ENCODE peak calls at places on chromosomes 2 and 18, in nine cellular contexts. One of them, this sample, is unnamed.

GRCh38 chr2:174704061-174704460 is 60.2 kb downstream of the CHRNA1 start:
- DNase-seq in effector memory CD8-positive, alpha-beta T cell: no peak
- DNase-seq in heart right ventricle: no peak
- DNase-seq in T-helper 1 cell: no peak
- DNase-seq in IMR-90: no peak
- DNase-seq in SW480: no peak
- DNase-seq in H9: no peak
- DNase-seq in activated CD8-positive, alpha-beta memory T cell treated with anti-CD3 and anti-CD28 coated beads, Interleukin-2, amount 50 U/mL, for 4 hours: no peak
- DNase-seq in stimulated activated CD4-positive, alpha-beta T cell treated with anti-CD3 and anti-CD28 coated beads, Interleukin-4, amount 100 ng/mL, for 4 hours: no peak
- DNase-seq in this sample: no peak

GRCh38 chr2:217691920-217692666 is 310.7 kb downstream of the TNS1 start:
- DNase-seq in IMR-90: peak
- DNase-seq in activated CD8-positive, alpha-beta memory T cell treated with anti-CD3 and anti-CD28 coated beads, Interleukin-2, amount 50 U/mL, for 4 hours: no peak
- DNase-seq in T-helper 1 cell: no peak
- DNase-seq in H9: no peak
- DNase-seq in effector memory CD8-positive, alpha-beta T cell: no peak
- DNase-seq in SW480: no peak
- DNase-seq in heart right ventricle: no peak
- DNase-seq in stimulated activated CD4-positive, alpha-beta T cell treated with anti-CD3 and anti-CD28 coated beads, Interleukin-4, amount 100 ng/mL, for 4 hours: no peak
- DNase-seq in this sample: no peak

GRCh38 chr2:216665717-216666116 is 29.6 kb downstream of the IGFBP5 start:
- DNase-seq in effector memory CD8-positive, alpha-beta T cell: no peak
- DNase-seq in SW480: no peak
- DNase-seq in T-helper 1 cell: no peak
- DNase-seq in H9: peak
- DNase-seq in stimulated activated CD4-positive, alpha-beta T cell treated with anti-CD3 and anti-CD28 coated beads, Interleukin-4, amount 100 ng/mL, for 4 hours: no peak
- DNase-seq in IMR-90: no peak
- DNase-seq in heart right ventricle: no peak
- DNase-seq in activated CD8-positive, alpha-beta memory T cell treated with anti-CD3 and anti-CD28 coated beads, Interleukin-2, amount 50 U/mL, for 4 hours: no peak
- DNase-seq in this sample: no peak

GRCh38 chr2:181575650-181576025 is 81.3 kb downstream of the CERKL start:
- DNase-seq in SW480: no peak
- DNase-seq in effector memory CD8-positive, alpha-beta T cell: no peak
- DNase-seq in IMR-90: no peak
- DNase-seq in T-helper 1 cell: no peak
- DNase-seq in heart right ventricle: no peak
- DNase-seq in stimulated activated CD4-positive, alpha-beta T cell treated with anti-CD3 and anti-CD28 coated beads, Interleukin-4, amount 100 ng/mL, for 4 hours: no peak
- DNase-seq in activated CD8-positive, alpha-beta memory T cell treated with anti-CD3 and anti-CD28 coated beads, Interleukin-2, amount 50 U/mL, for 4 hours: no peak
- DNase-seq in H9: no peak
- DNase-seq in this sample: no peak

GRCh38 chr2:57022496-57022895 is 838.7 kb downstream of the CCDC85A start:
- DNase-seq in activated CD8-positive, alpha-beta memory T cell treated with anti-CD3 and anti-CD28 coated beads, Interleukin-2, amount 50 U/mL, for 4 hours: no peak
- DNase-seq in SW480: no peak
- DNase-seq in H9: peak
- DNase-seq in heart right ventricle: no peak
- DNase-seq in stimulated activated CD4-positive, alpha-beta T cell treated with anti-CD3 and anti-CD28 coated beads, Interleukin-4, amount 100 ng/mL, for 4 hours: no peak
- DNase-seq in T-helper 1 cell: no peak
- DNase-seq in effector memory CD8-positive, alpha-beta T cell: no peak
- DNase-seq in IMR-90: no peak
- DNase-seq in this sample: no peak

GRCh38 chr2:15388406-15389325 is 172.5 kb downstream of the NBAS start:
- DNase-seq in SW480: no peak
- DNase-seq in H9: no peak
- DNase-seq in stimulated activated CD4-positive, alpha-beta T cell treated with anti-CD3 and anti-CD28 coated beads, Interleukin-4, amount 100 ng/mL, for 4 hours: no peak
- DNase-seq in heart right ventricle: no peak
- DNase-seq in T-helper 1 cell: no peak
- DNase-seq in effector memory CD8-positive, alpha-beta T cell: no peak
- DNase-seq in IMR-90: no peak
- DNase-seq in activated CD8-positive, alpha-beta memory T cell treated with anti-CD3 and anti-CD28 coated beads, Interleukin-2, amount 50 U/mL, for 4 hours: no peak
- DNase-seq in this sample: no peak

GRCh38 chr2:30611572-30611971 is 164.5 kb downstream of the LCLAT1 start:
- DNase-seq in activated CD8-positive, alpha-beta memory T cell treated with anti-CD3 and anti-CD28 coated beads, Interleukin-2, amount 50 U/mL, for 4 hours: no peak
- DNase-seq in H9: no peak
- DNase-seq in T-helper 1 cell: no peak
- DNase-seq in effector memory CD8-positive, alpha-beta T cell: no peak
- DNase-seq in heart right ventricle: peak
- DNase-seq in stimulated activated CD4-positive, alpha-beta T cell treated with anti-CD3 and anti-CD28 coated beads, Interleukin-4, amount 100 ng/mL, for 4 hours: no peak
- DNase-seq in SW480: no peak
- DNase-seq in IMR-90: no peak
- DNase-seq in this sample: no peak

GRCh38 chr18:56124186-56124585 is 514.2 kb downstream of the TXNL1 start:
- DNase-seq in effector memory CD8-positive, alpha-beta T cell: no peak
- DNase-seq in SW480: no peak
- DNase-seq in heart right ventricle: no peak
- DNase-seq in activated CD8-positive, alpha-beta memory T cell treated with anti-CD3 and anti-CD28 coated beads, Interleukin-2, amount 50 U/mL, for 4 hours: no peak
- DNase-seq in T-helper 1 cell: no peak
- DNase-seq in H9: no peak
- DNase-seq in stimulated activated CD4-positive, alpha-beta T cell treated with anti-CD3 and anti-CD28 coated beads, Interleukin-4, amount 100 ng/mL, for 4 hours: no peak
- DNase-seq in IMR-90: peak
- DNase-seq in this sample: no peak

GRCh38 chr2:240997856-240998705 is at the start of gene SNED1:
- DNase-seq in activated CD8-positive, alpha-beta memory T cell treated with anti-CD3 and anti-CD28 coated beads, Interleukin-2, amount 50 U/mL, for 4 hours: peak
- DNase-seq in SW480: peak
- DNase-seq in stimulated activated CD4-positive, alpha-beta T cell treated with anti-CD3 and anti-CD28 coated beads, Interleukin-4, amount 100 ng/mL, for 4 hours: peak
- DNase-seq in H9: peak
- DNase-seq in effector memory CD8-positive, alpha-beta T cell: peak
- DNase-seq in heart right ventricle: peak
- DNase-seq in IMR-90: peak
- DNase-seq in T-helper 1 cell: peak
- DNase-seq in this sample: peak

GRCh38 chr2:42132066-42132965 is 36.8 kb upstream of the EML4 start:
- DNase-seq in T-helper 1 cell: no peak
- DNase-seq in activated CD8-positive, alpha-beta memory T cell treated with anti-CD3 and anti-CD28 coated beads, Interleukin-2, amount 50 U/mL, for 4 hours: no peak
- DNase-seq in IMR-90: peak
- DNase-seq in effector memory CD8-positive, alpha-beta T cell: no peak
- DNase-seq in H9: no peak
- DNase-seq in SW480: no peak
- DNase-seq in stimulated activated CD4-positive, alpha-beta T cell treated with anti-CD3 and anti-CD28 coated beads, Interleukin-4, amount 100 ng/mL, for 4 hours: no peak
- DNase-seq in heart right ventricle: no peak
- DNase-seq in this sample: no peak

GRCh38 chr2:113799375-113799774 is 42.9 kb upstream of the SLC35F5 start:
- DNase-seq in activated CD8-positive, alpha-beta memory T cell treated with anti-CD3 and anti-CD28 coated beads, Interleukin-2, amount 50 U/mL, for 4 hours: no peak
- DNase-seq in IMR-90: no peak
- DNase-seq in T-helper 1 cell: no peak
- DNase-seq in SW480: no peak
- DNase-seq in effector memory CD8-positive, alpha-beta T cell: no peak
- DNase-seq in heart right ventricle: no peak
- DNase-seq in H9: no peak
- DNase-seq in stimulated activated CD4-positive, alpha-beta T cell treated with anti-CD3 and anti-CD28 coated beads, Interleukin-4, amount 100 ng/mL, for 4 hours: no peak
- DNase-seq in this sample: no peak

GRCh38 chr2:128488429-128488828 is 169.8 kb upstream of the HS6ST1 start:
- DNase-seq in IMR-90: no peak
- DNase-seq in H9: no peak
- DNase-seq in heart right ventricle: no peak
- DNase-seq in effector memory CD8-positive, alpha-beta T cell: no peak
- DNase-seq in stimulated activated CD4-positive, alpha-beta T cell treated with anti-CD3 and anti-CD28 coated beads, Interleukin-4, amount 100 ng/mL, for 4 hours: no peak
- DNase-seq in SW480: no peak
- DNase-seq in T-helper 1 cell: no peak
- DNase-seq in activated CD8-positive, alpha-beta memory T cell treated with anti-CD3 and anti-CD28 coated beads, Interleukin-2, amount 50 U/mL, for 4 hours: no peak
- DNase-seq in this sample: no peak

GRCh38 chr2:235170016-235170415 is 218.2 kb downstream of the SH3BP4 start:
- DNase-seq in IMR-90: peak
- DNase-seq in T-helper 1 cell: no peak
- DNase-seq in H9: no peak
- DNase-seq in stimulated activated CD4-positive, alpha-beta T cell treated with anti-CD3 and anti-CD28 coated beads, Interleukin-4, amount 100 ng/mL, for 4 hours: no peak
- DNase-seq in heart right ventricle: no peak
- DNase-seq in activated CD8-positive, alpha-beta memory T cell treated with anti-CD3 and anti-CD28 coated beads, Interleukin-2, amount 50 U/mL, for 4 hours: no peak
- DNase-seq in SW480: no peak
- DNase-seq in effector memory CD8-positive, alpha-beta T cell: no peak
- DNase-seq in this sample: no peak

GRCh38 chr18:42229211-42230210 is 274.5 kb downstream of the PIK3C3 start:
- DNase-seq in stimulated activated CD4-positive, alpha-beta T cell treated with anti-CD3 and anti-CD28 coated beads, Interleukin-4, amount 100 ng/mL, for 4 hours: no peak
- DNase-seq in heart right ventricle: no peak
- DNase-seq in SW480: no peak
- DNase-seq in H9: no peak
- DNase-seq in IMR-90: no peak
- DNase-seq in activated CD8-positive, alpha-beta memory T cell treated with anti-CD3 and anti-CD28 coated beads, Interleukin-2, amount 50 U/mL, for 4 hours: no peak
- DNase-seq in T-helper 1 cell: no peak
- DNase-seq in effector memory CD8-positive, alpha-beta T cell: no peak
- DNase-seq in this sample: no peak

GRCh38 chr2:18057657-18058056 is 179.2 kb downstream of the KCNS3 start:
- DNase-seq in stimulated activated CD4-positive, alpha-beta T cell treated with anti-CD3 and anti-CD28 coated beads, Interleukin-4, amount 100 ng/mL, for 4 hours: no peak
- DNase-seq in H9: no peak
- DNase-seq in IMR-90: no peak
- DNase-seq in heart right ventricle: no peak
- DNase-seq in T-helper 1 cell: no peak
- DNase-seq in SW480: no peak
- DNase-seq in activated CD8-positive, alpha-beta memory T cell treated with anti-CD3 and anti-CD28 coated beads, Interleukin-2, amount 50 U/mL, for 4 hours: no peak
- DNase-seq in effector memory CD8-positive, alpha-beta T cell: no peak
- DNase-seq in this sample: no peak

GRCh38 chr2:159256159-159256558 is 30.3 kb downstream of the WDSUB1 start:
- DNase-seq in T-helper 1 cell: no peak
- DNase-seq in IMR-90: peak
- DNase-seq in H9: no peak
- DNase-seq in heart right ventricle: no peak
- DNase-seq in stimulated activated CD4-positive, alpha-beta T cell treated with anti-CD3 and anti-CD28 coated beads, Interleukin-4, amount 100 ng/mL, for 4 hours: no peak
- DNase-seq in activated CD8-positive, alpha-beta memory T cell treated with anti-CD3 and anti-CD28 coated beads, Interleukin-2, amount 50 U/mL, for 4 hours: no peak
- DNase-seq in effector memory CD8-positive, alpha-beta T cell: no peak
- DNase-seq in SW480: no peak
- DNase-seq in this sample: no peak

GRCh38 chr2:98452396-98453027 is 7.9 kb downstream of the INPP4A start:
- DNase-seq in IMR-90: no peak
- DNase-seq in T-helper 1 cell: no peak
- DNase-seq in H9: no peak
- DNase-seq in activated CD8-positive, alpha-beta memory T cell treated with anti-CD3 and anti-CD28 coated beads, Interleukin-2, amount 50 U/mL, for 4 hours: no peak
- DNase-seq in SW480: no peak
- DNase-seq in effector memory CD8-positive, alpha-beta T cell: no peak
- DNase-seq in heart right ventricle: no peak
- DNase-seq in stimulated activated CD4-positive, alpha-beta T cell treated with anti-CD3 and anti-CD28 coated beads, Interleukin-4, amount 100 ng/mL, for 4 hours: no peak
- DNase-seq in this sample: no peak

GRCh38 chr2:2934030-2934429 is 443.6 kb downstream of the EIPR1 start:
- DNase-seq in stimulated activated CD4-positive, alpha-beta T cell treated with anti-CD3 and anti-CD28 coated beads, Interleukin-4, amount 100 ng/mL, for 4 hours: no peak
- DNase-seq in effector memory CD8-positive, alpha-beta T cell: no peak
- DNase-seq in activated CD8-positive, alpha-beta memory T cell treated with anti-CD3 and anti-CD28 coated beads, Interleukin-2, amount 50 U/mL, for 4 hours: no peak
- DNase-seq in SW480: no peak
- DNase-seq in H9: no peak
- DNase-seq in IMR-90: no peak
- DNase-seq in heart right ventricle: no peak
- DNase-seq in T-helper 1 cell: no peak
- DNase-seq in this sample: no peak

This sample was measured in stimulated activated naive CD4-positive, alpha-beta T cell treated with Interleukin-2 at 50 U/mL for 16 hours.